ENCODE peak calls at places on chromosomes 16 and 17, in seven cellular contexts. One of them, this sample, is unnamed.

GRCh38 chr16:51637744-51638100 is 486.7 kb upstream of the SALL1 start:
- DNase-seq in GM12878: no peak
- DNase-seq in HCT116: no peak
- DNase-seq in SK-N-SH: peak
- DNase-seq in K562: no peak
- DNase-seq in HepG2: no peak
- DNase-seq in H1: no peak
- DNase-seq in this sample: no peak

GRCh38 chr16:87956169-87956770 is 5.0 kb downstream of the BANP start:
- DNase-seq in GM12878: peak
- DNase-seq in HCT116: no peak
- DNase-seq in SK-N-SH: no peak
- DNase-seq in K562: peak
- DNase-seq in HepG2: no peak
- DNase-seq in H1: no peak
- DNase-seq in this sample: peak

GRCh38 chr17:66313995-66314659 is 11.7 kb downstream of the PRKCA start:
- DNase-seq in GM12878: no peak
- DNase-seq in HCT116: no peak
- DNase-seq in SK-N-SH: peak
- DNase-seq in K562: no peak
- DNase-seq in HepG2: no peak
- DNase-seq in H1: no peak
- DNase-seq in this sample: no peak

GRCh38 chr17:28570716-28571254 is 539 bp downstream of the PIGS start:
- DNase-seq in GM12878: no peak
- DNase-seq in HCT116: no peak
- DNase-seq in SK-N-SH: peak
- DNase-seq in K562: peak
- DNase-seq in HepG2: peak
- DNase-seq in H1: no peak
- DNase-seq in this sample: peak

GRCh38 chr17:78779848-78780247 is 2.2 kb downstream of the CYTH1 start:
- DNase-seq in GM12878: no peak
- DNase-seq in HCT116: no peak
- DNase-seq in SK-N-SH: no peak
- DNase-seq in K562: no peak
- DNase-seq in HepG2: no peak
- DNase-seq in H1: no peak
- DNase-seq in this sample: no peak

GRCh38 chr17:78759203-78759968 is 22.7 kb downstream of the CYTH1 start:
- DNase-seq in GM12878: no peak
- DNase-seq in HCT116: no peak
- DNase-seq in SK-N-SH: peak
- DNase-seq in K562: peak
- DNase-seq in HepG2: no peak
- DNase-seq in H1: no peak
- DNase-seq in this sample: no peak

GRCh38 chr16:3029499-3030127 is 5.8 kb downstream of the THOC6 start:
- DNase-seq in GM12878: no peak
- DNase-seq in HCT116: no peak
- DNase-seq in SK-N-SH: peak
- DNase-seq in K562: peak
- DNase-seq in HepG2: no peak
- DNase-seq in H1: no peak
- DNase-seq in this sample: no peak

GRCh38 chr16:79826732-79827514 is 226.4 kb upstream of the MAF start:
- DNase-seq in GM12878: no peak
- DNase-seq in HCT116: no peak
- DNase-seq in SK-N-SH: no peak
- DNase-seq in K562: no peak
- DNase-seq in HepG2: no peak
- DNase-seq in H1: no peak
- DNase-seq in this sample: no peak

GRCh38 chr17:1286379-1287106 is 7.1 kb downstream of the TRARG1 start:
- DNase-seq in GM12878: no peak
- DNase-seq in HCT116: no peak
- DNase-seq in SK-N-SH: no peak
- DNase-seq in K562: no peak
- DNase-seq in HepG2: no peak
- DNase-seq in H1: no peak
- DNase-seq in this sample: no peak

GRCh38 chr17:19013806-19014627 is 9.5 kb upstream of the FAM83G start:
- DNase-seq in GM12878: no peak
- DNase-seq in HCT116: no peak
- DNase-seq in SK-N-SH: no peak
- DNase-seq in K562: no peak
- DNase-seq in HepG2: no peak
- DNase-seq in H1: no peak
- DNase-seq in this sample: no peak

GRCh38 chr16:78522327-78522726 is 422.9 kb downstream of the WWOX start:
- DNase-seq in GM12878: no peak
- DNase-seq in HCT116: no peak
- DNase-seq in SK-N-SH: no peak
- DNase-seq in K562: no peak
- DNase-seq in HepG2: no peak
- DNase-seq in H1: no peak
- DNase-seq in this sample: peak

GRCh38 chr16:4152267-4152666 is 36.0 kb upstream of the ADCY9 start:
- DNase-seq in GM12878: no peak
- DNase-seq in HCT116: no peak
- DNase-seq in SK-N-SH: peak
- DNase-seq in K562: no peak
- DNase-seq in HepG2: no peak
- DNase-seq in H1: no peak
- DNase-seq in this sample: no peak

GRCh38 chr16:64437706-64438329 is 684.0 kb downstream of the CDH11 start:
- DNase-seq in GM12878: no peak
- DNase-seq in HCT116: no peak
- DNase-seq in SK-N-SH: peak
- DNase-seq in K562: no peak
- DNase-seq in HepG2: no peak
- DNase-seq in H1: no peak
- DNase-seq in this sample: no peak

GRCh38 chr16:71188956-71189712 is 41.4 kb downstream of the HYDIN start:
- DNase-seq in GM12878: no peak
- DNase-seq in HCT116: no peak
- DNase-seq in SK-N-SH: no peak
- DNase-seq in K562: no peak
- DNase-seq in HepG2: no peak
- DNase-seq in H1: no peak
- DNase-seq in this sample: no peak

GRCh38 chr16:59758848-59759247 is 1024.7 kb upstream of the GOT2 start:
- DNase-seq in GM12878: no peak
- DNase-seq in HCT116: no peak
- DNase-seq in SK-N-SH: no peak
- DNase-seq in K562: no peak
- DNase-seq in HepG2: no peak
- DNase-seq in H1: no peak
- DNase-seq in this sample: no peak

GRCh38 chr16:27430923-27431484 is 29.0 kb downstream of the IL21R start:
- DNase-seq in GM12878: no peak
- DNase-seq in HCT116: no peak
- DNase-seq in SK-N-SH: no peak
- DNase-seq in K562: peak
- DNase-seq in HepG2: no peak
- DNase-seq in H1: no peak
- DNase-seq in this sample: no peak

GRCh38 chr16:6682142-6682811 is 650.4 kb upstream of the RBFOX1 start:
- DNase-seq in GM12878: no peak
- DNase-seq in HCT116: no peak
- DNase-seq in SK-N-SH: peak
- DNase-seq in K562: peak
- DNase-seq in HepG2: peak
- DNase-seq in H1: peak
- DNase-seq in this sample: peak

GRCh38 chr17:70869402-70870085 is 700.2 kb downstream of the KCNJ2 start:
- DNase-seq in GM12878: no peak
- DNase-seq in HCT116: no peak
- DNase-seq in SK-N-SH: no peak
- DNase-seq in K562: no peak
- DNase-seq in HepG2: no peak
- DNase-seq in H1: no peak
- DNase-seq in this sample: no peak

GRCh38 chr17:71902931-71903506 is 217.8 kb upstream of the SOX9 start:
- DNase-seq in GM12878: no peak
- DNase-seq in HCT116: no peak
- DNase-seq in SK-N-SH: no peak
- DNase-seq in K562: no peak
- DNase-seq in HepG2: no peak
- DNase-seq in H1: no peak
- DNase-seq in this sample: no peak

GRCh38 chr17:63116967-63117366 is 150.9 kb downstream of the TANC2 start:
- DNase-seq in GM12878: no peak
- DNase-seq in HCT116: no peak
- DNase-seq in SK-N-SH: peak
- DNase-seq in K562: no peak
- DNase-seq in HepG2: no peak
- DNase-seq in H1: no peak
- DNase-seq in this sample: peak

GRCh38 chr16:2468725-2469398 is 2.2 kb upstream of the NTN3 start:
- DNase-seq in GM12878: peak
- DNase-seq in HCT116: no peak
- DNase-seq in SK-N-SH: peak
- DNase-seq in K562: no peak
- DNase-seq in HepG2: no peak
- DNase-seq in H1: no peak
- DNase-seq in this sample: no peak

GRCh38 chr17:56593741-56594527 is 435 bp downstream of the NOG start:
- DNase-seq in GM12878: no peak
- DNase-seq in HCT116: no peak
- DNase-seq in SK-N-SH: peak
- DNase-seq in K562: no peak
- DNase-seq in HepG2: peak
- DNase-seq in H1: no peak
- DNase-seq in this sample: peak

GRCh38 chr17:75344664-75345063 is 55.4 kb upstream of the SLC25A19 start:
- DNase-seq in GM12878: no peak
- DNase-seq in HCT116: no peak
- DNase-seq in SK-N-SH: no peak
- DNase-seq in K562: peak
- DNase-seq in HepG2: no peak
- DNase-seq in H1: no peak
- DNase-seq in this sample: no peak

GRCh38 chr17:72677714-72678390 is 414.6 kb downstream of the SLC39A11 start:
- DNase-seq in GM12878: no peak
- DNase-seq in HCT116: no peak
- DNase-seq in SK-N-SH: no peak
- DNase-seq in K562: no peak
- DNase-seq in HepG2: no peak
- DNase-seq in H1: no peak
- DNase-seq in this sample: no peak

GRCh38 chr16:70437017-70437581 is 1.8 kb downstream of the ST3GAL2 start:
- DNase-seq in GM12878: no peak
- DNase-seq in HCT116: no peak
- DNase-seq in SK-N-SH: peak
- DNase-seq in K562: peak
- DNase-seq in HepG2: peak
- DNase-seq in H1: peak
- DNase-seq in this sample: no peak

DNA sequence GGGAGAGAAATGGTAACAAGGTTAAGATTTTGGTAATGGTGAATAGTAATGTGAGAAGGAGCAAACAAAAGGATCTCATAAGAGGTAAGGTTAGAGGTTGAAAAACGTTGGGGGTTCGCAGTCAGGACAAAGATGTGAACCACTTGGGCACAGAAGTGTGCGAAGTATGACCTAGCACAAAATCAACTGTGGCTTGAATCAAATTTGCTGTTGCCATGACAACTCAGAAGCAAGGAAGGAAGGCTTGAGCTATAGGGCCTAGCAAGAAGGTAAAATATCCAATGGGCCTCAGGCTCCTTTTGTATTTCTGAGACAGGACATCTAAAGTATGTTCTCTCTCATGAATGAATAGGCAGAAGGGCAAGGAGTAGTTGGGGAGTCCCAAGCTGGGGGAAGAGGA is 24.5 kb upstream of the TEKT1 start:
- DNase-seq in GM12878: no peak
- DNase-seq in HCT116: no peak
- DNase-seq in SK-N-SH: no peak
- DNase-seq in K562: no peak
- DNase-seq in HepG2: no peak
- DNase-seq in H1: no peak
- DNase-seq in this sample: no peak
- TF ChIP-seq JUND in GM12878: no peak
- TF ChIP-seq JUND in HCT116: no peak
- TF ChIP-seq JUND in SK-N-SH: no peak
- TF ChIP-seq JUND in K562: no peak
- TF ChIP-seq JUND in HepG2: no peak
- TF ChIP-seq JUND in H1: no peak
- TF ChIP-seq JUND in this sample: no peak

GRCh38 chr17:76485569-76485968 is 15.7 kb downstream of the RHBDF2 start:
- DNase-seq in GM12878: no peak
- DNase-seq in HCT116: no peak
- DNase-seq in SK-N-SH: no peak
- DNase-seq in K562: no peak
- DNase-seq in HepG2: no peak
- DNase-seq in H1: no peak
- DNase-seq in this sample: no peak
- TF ChIP-seq JUND in GM12878: no peak
- TF ChIP-seq JUND in HCT116: no peak
- TF ChIP-seq JUND in SK-N-SH: no peak
- TF ChIP-seq JUND in K562: no peak
- TF ChIP-seq JUND in HepG2: no peak
- TF ChIP-seq JUND in H1: no peak
- TF ChIP-seq JUND in this sample: no peak

GRCh38 chr16:22092143-22092933 is at the start of gene VWA3A:
- DNase-seq in GM12878: no peak
- DNase-seq in HCT116: no peak
- DNase-seq in SK-N-SH: no peak
- DNase-seq in K562: no peak
- DNase-seq in HepG2: no peak
- DNase-seq in H1: no peak
- DNase-seq in this sample: no peak
- TF ChIP-seq JUND in GM12878: no peak
- TF ChIP-seq JUND in HCT116: no peak
- TF ChIP-seq JUND in SK-N-SH: no peak
- TF ChIP-seq JUND in K562: no peak
- TF ChIP-seq JUND in HepG2: no peak
- TF ChIP-seq JUND in H1: peak
- TF ChIP-seq JUND in this sample: no peak

GRCh38 chr16:80938035-80938927 is 68.4 kb downstream of the CMC2 start:
- DNase-seq in GM12878: no peak
- DNase-seq in HCT116: peak
- DNase-seq in SK-N-SH: no peak
- DNase-seq in K562: no peak
- DNase-seq in HepG2: no peak
- DNase-seq in H1: no peak
- DNase-seq in this sample: peak
- TF ChIP-seq JUND in GM12878: no peak
- TF ChIP-seq JUND in HCT116: peak
- TF ChIP-seq JUND in SK-N-SH: no peak
- TF ChIP-seq JUND in K562: no peak
- TF ChIP-seq JUND in HepG2: no peak
- TF ChIP-seq JUND in H1: no peak
- TF ChIP-seq JUND in this sample: no peak

DNA sequence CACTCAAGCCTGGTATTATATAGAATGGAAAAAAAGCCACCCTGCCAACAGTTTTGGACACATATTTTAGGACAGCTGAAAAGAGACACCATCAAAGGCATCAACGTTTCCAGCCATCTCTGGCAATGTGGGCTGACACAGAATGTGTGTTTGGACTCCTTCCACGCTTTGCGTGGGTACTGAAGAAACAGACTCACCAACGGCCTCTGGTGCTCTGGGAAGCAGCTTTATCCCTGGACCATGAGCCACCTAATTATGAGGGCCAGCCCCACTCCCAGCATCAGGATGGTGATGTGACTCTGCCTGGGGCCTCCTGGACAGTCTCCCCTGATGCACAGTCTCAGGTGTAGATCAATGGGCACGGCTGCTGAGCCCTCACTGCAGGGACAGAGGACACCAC is 27.9 kb downstream of the CCDC57 start:
- DNase-seq in GM12878: no peak
- DNase-seq in HCT116: no peak
- DNase-seq in SK-N-SH: no peak
- DNase-seq in K562: no peak
- DNase-seq in HepG2: no peak
- DNase-seq in H1: no peak
- DNase-seq in this sample: no peak
- TF ChIP-seq JUND in GM12878: no peak
- TF ChIP-seq JUND in HCT116: no peak
- TF ChIP-seq JUND in SK-N-SH: no peak
- TF ChIP-seq JUND in K562: no peak
- TF ChIP-seq JUND in HepG2: no peak
- TF ChIP-seq JUND in H1: no peak
- TF ChIP-seq JUND in this sample: no peak